ENCODE peak calls at places on chromosomes 12 and 14, in five cellular contexts. W, E, J, Y and L are unnamed samples.

GRCh38 chr14:54568821-54569591 is 2.1 kb downstream of the SAMD4A start:
- DNase-seq in J (no peak), W (no peak), Y (peak; percentile 51), E (no peak), L (no peak)

GRCh38 chr12:84912191-84913142 is at the start of gene SLC6A15:
- DNase-seq in W (peak; percentile 83), E (peak; percentile 89), J (no peak), Y (peak; percentile 88), L (peak; percentile 53)

GRCh38 chr14:105275267-105275946 is 25.4 kb downstream of the BRF1 start:
- DNase-seq in W (no peak), E (peak; percentile 51), J (peak; percentile 14), Y (peak; percentile 77), L (no peak)

GRCh38 chr12:31687101-31687527 is 27.6 kb downstream of the ETFBKMT start:
- DNase-seq in E (no peak), J (no peak), W (no peak), Y (no peak), L (no peak)

GRCh38 chr14:76975051-76975450 is 53.5 kb downstream of the IRF2BPL start:
- DNase-seq in W (no peak), J (no peak), Y (no peak), E (no peak), L (no peak)

GRCh38 chr12:78359530-78359929 is 505.0 kb upstream of the SYT1 start:
- DNase-seq in W (no peak), E (peak; percentile 7), J (peak; percentile 16), Y (peak; percentile 23), L (no peak)

GRCh38 chr12:5518584-5519365 is 86.9 kb downstream of the NTF3 start:
- DNase-seq in Y (no peak), J (no peak), E (no peak), W (peak; percentile 69), L (no peak)

GRCh38 chr12:46486588-46486987 is 114.0 kb upstream of the SLC38A2 start:
- DNase-seq in J (no peak), E (no peak), Y (no peak), W (no peak), L (no peak)

GRCh38 chr14:99774526-99775307 is 18.5 kb upstream of the EML1 start:
- DNase-seq in J (no peak), Y (peak; percentile 60), W (no peak), E (peak; percentile 55), L (no peak)

GRCh38 chr14:21860172-21860571 is 186.6 kb upstream of the OR4E1 start:
- DNase-seq in J (no peak), E (peak; percentile 27), W (peak; percentile 52), Y (peak; percentile 39), L (peak; percentile 41)